ENCODE peak calls at places on chromosome 15, in seven cellular contexts. K, A, P, C, U, M and H are unnamed samples.

GRCh38 chr15:40550381-40551037 is 14.3 kb downstream of the CCDC32 start:
- DNase-seq in K (no peak), A (no peak), P (no peak), C (no peak), U (no peak), M (peak), H (no peak)

GRCh38 chr15:64856429-64857145 is 14.9 kb downstream of the PLEKHO2 start:
- DNase-seq in K (peak), A (no peak), P (no peak), C (peak), U (no peak), M (no peak), H (no peak)

GRCh38 chr15:90043611-90044010 is 42.5 kb downstream of the ZNF710 start:
- DNase-seq in K (no peak), A (no peak), P (no peak), C (no peak), U (no peak), M (no peak), H (no peak)

GRCh38 chr15:93983501-93983900 is 247.9 kb upstream of the MCTP2 start:
- DNase-seq in K (no peak), A (no peak), P (no peak), C (no peak), U (no peak), M (no peak), H (no peak)

GRCh38 chr15:74134387-74135027 is 4.1 kb downstream of the ISLR2 start:
- DNase-seq in K (no peak), A (no peak), P (no peak), C (no peak), U (no peak), M (no peak), H (no peak)

GRCh38 chr15:27260523-27260922 is 289.5 kb downstream of the GABRG3 start:
- DNase-seq in K (no peak), A (no peak), P (no peak), C (no peak), U (no peak), M (no peak), H (no peak)

GRCh38 chr15:80789296-80789695 is 10.1 kb downstream of the CEMIP start:
- DNase-seq in K (no peak), A (no peak), P (no peak), C (no peak), U (no peak), M (no peak), H (no peak)

GRCh38 chr15:63507878-63508818 is 3.8 kb downstream of the USP3 start:
- DNase-seq in K (no peak), A (no peak), P (no peak), C (no peak), U (no peak), M (no peak), H (no peak)

GRCh38 chr15:39399600-39399999 is 181.3 kb upstream of the THBS1 start:
- DNase-seq in K (no peak), A (no peak), P (no peak), C (no peak), U (no peak), M (no peak), H (no peak)

GRCh38 chr15:39400002-39400401 is 180.9 kb upstream of the THBS1 start:
- DNase-seq in K (no peak), A (no peak), P (no peak), C (no peak), U (no peak), M (no peak), H (no peak)

GRCh38 chr15:39394534-39394933 is 186.3 kb upstream of the THBS1 start:
- DNase-seq in K (no peak), A (no peak), P (no peak), C (no peak), U (no peak), M (no peak), H (no peak)

GRCh38 chr15:39397883-39398282 is 183.0 kb upstream of the THBS1 start:
- DNase-seq in K (no peak), A (no peak), P (peak), C (no peak), U (no peak), M (no peak), H (no peak)

DNA sequence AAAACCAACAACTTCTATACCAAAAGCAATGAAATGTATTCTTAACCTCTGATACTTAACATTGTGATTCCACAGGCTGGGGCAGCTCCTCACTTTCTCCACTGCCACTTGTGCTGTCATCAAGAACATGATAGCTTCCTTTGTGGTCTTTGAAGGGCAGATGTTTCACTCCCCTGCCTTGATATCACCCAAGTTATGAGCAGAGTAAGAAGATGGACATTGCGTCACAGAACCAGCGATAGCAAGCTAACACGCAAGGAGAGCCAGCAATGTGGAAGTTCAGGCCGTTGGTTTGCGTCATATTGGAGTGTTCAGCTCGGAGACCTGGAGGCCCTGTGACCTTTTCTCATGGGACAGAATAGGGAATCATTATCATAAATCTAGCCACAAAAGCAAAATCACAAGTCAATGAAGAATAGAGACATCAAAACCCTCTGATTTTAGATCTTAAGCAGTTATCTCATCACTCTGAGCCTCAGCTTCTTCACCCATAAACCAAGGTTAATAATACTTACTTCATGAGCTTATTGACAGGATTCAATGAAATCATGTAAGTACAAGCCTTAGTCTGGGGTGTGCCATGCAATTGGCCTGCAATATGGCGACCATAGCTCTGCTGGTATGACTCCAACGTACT is 183.8 kb upstream of the THBS1 start:
- DNase-seq in K (no peak), A (no peak), P (peak), C (no peak), U (no peak), M (no peak), H (no peak)
- TF ChIP-seq JUND in K (no peak), A (no peak), P (no peak), C (no peak), U (no peak), M (no peak), H (no peak)

GRCh38 chr15:51218249-51218648 is 120.1 kb downstream of the CYP19A1 start:
- DNase-seq in K (no peak), A (no peak), P (no peak), C (no peak), U (no peak), M (no peak), H (no peak)

GRCh38 chr15:51224428-51224827 is 114.0 kb downstream of the CYP19A1 start:
- DNase-seq in K (no peak), A (no peak), P (no peak), C (no peak), U (no peak), M (no peak), H (no peak)

GRCh38 chr15:51226813-51227212 is 111.6 kb downstream of the CYP19A1 start:
- DNase-seq in K (no peak), A (no peak), P (no peak), C (no peak), U (no peak), M (no peak), H (no peak)

GRCh38 chr15:51227967-51228783 is 110.2 kb downstream of the CYP19A1 start:
- DNase-seq in K (no peak), A (peak), P (peak), C (peak), U (peak), M (peak), H (no peak)

GRCh38 chr15:51223771-51224229 is 114.6 kb downstream of the CYP19A1 start:
- DNase-seq in K (no peak), A (peak), P (peak), C (no peak), U (no peak), M (no peak), H (peak)
- TF ChIP-seq JUND in K (no peak), A (peak), P (peak), C (no peak), U (no peak), M (no peak), H (no peak)

GRCh38 chr15:25176991-25177954 is 222.5 kb downstream of the SNRPN start:
- DNase-seq in K (peak), A (no peak), P (no peak), C (no peak), U (no peak), M (no peak), H (no peak)
- TF ChIP-seq JUND in K (no peak), A (no peak), P (no peak), C (no peak), U (no peak), M (no peak), H (no peak)

GRCh38 chr15:78795043-78795442 is 16.2 kb downstream of the ADAMTS7 start:
- DNase-seq in K (no peak), A (no peak), P (no peak), C (no peak), U (no peak), M (no peak), H (no peak)

GRCh38 chr15:78788261-78788660 is 23.0 kb downstream of the ADAMTS7 start:
- DNase-seq in K (no peak), A (no peak), P (no peak), C (no peak), U (no peak), M (no peak), H (no peak)

GRCh38 chr15:78789615-78790014 is 21.6 kb downstream of the ADAMTS7 start:
- DNase-seq in K (no peak), A (no peak), P (no peak), C (no peak), U (no peak), M (no peak), H (no peak)

GRCh38 chr15:78791357-78791756 is 19.9 kb downstream of the ADAMTS7 start:
- DNase-seq in K (no peak), A (no peak), P (no peak), C (no peak), U (no peak), M (no peak), H (no peak)

GRCh38 chr15:78790027-78790426 is 21.2 kb downstream of the ADAMTS7 start:
- DNase-seq in K (no peak), A (no peak), P (no peak), C (no peak), U (no peak), M (no peak), H (no peak)
- TF ChIP-seq JUND in K (no peak), A (no peak), P (no peak), C (no peak), U (no peak), M (no peak), H (no peak)

GRCh38 chr15:79161837-79162508 is 71.4 kb upstream of the RASGRF1 start:
- DNase-seq in K (no peak), A (no peak), P (no peak), C (no peak), U (no peak), M (no peak), H (no peak)

GRCh38 chr15:79157631-79158592 is 67.3 kb upstream of the RASGRF1 start:
- DNase-seq in K (no peak), A (no peak), P (no peak), C (no peak), U (no peak), M (no peak), H (no peak)

GRCh38 chr15:79156704-79157375 is 66.3 kb upstream of the RASGRF1 start:
- DNase-seq in K (no peak), A (no peak), P (no peak), C (no peak), U (no peak), M (no peak), H (no peak)

GRCh38 chr15:79163395-79163794 is 72.8 kb upstream of the RASGRF1 start:
- DNase-seq in K (no peak), A (no peak), P (no peak), C (no peak), U (no peak), M (no peak), H (no peak)

DNA sequence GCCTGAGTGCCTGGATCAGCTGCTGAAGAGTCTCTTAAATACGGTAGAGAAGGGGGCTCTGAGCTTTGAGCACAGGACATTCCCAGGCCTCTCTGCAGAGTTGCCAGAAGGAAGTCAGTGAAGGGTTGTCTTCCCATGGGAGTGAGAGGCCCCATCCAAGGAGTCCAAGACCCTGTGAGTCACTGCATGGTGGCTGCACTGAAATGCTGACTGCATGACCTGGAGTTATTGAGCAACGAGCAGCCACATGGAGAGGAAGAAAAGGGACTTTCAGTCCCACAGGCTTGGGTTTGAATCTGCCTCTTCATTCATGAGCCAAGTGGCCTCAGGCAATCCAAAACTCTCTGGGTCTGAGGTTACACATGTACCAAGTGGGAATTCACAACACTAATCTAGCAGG is 69.6 kb upstream of the RASGRF1 start:
- DNase-seq in K (no peak), A (no peak), P (no peak), C (no peak), U (no peak), M (no peak), H (no peak)
- TF ChIP-seq JUND in K (no peak), A (no peak), P (no peak), C (no peak), U (no peak), M (no peak), H (no peak)

GRCh38 chr15:68056097-68056865 is 2.2 kb downstream of the PIAS1 start:
- DNase-seq in K (no peak), A (no peak), P (no peak), C (no peak), U (no peak), M (no peak), H (no peak)

GRCh38 chr15:68054658-68055223 is 626 bp downstream of the PIAS1 start:
- DNase-seq in K (peak), A (no peak), P (peak), C (peak), U (peak), M (no peak), H (peak)

GRCh38 chr15:68053701-68053996 is 466 bp upstream of the PIAS1 start:
- DNase-seq in K (no peak), A (no peak), P (no peak), C (no peak), U (no peak), M (no peak), H (no peak)

GRCh38 chr15:68053997-68054657 is at the start of gene PIAS1:
- DNase-seq in K (peak), A (peak), P (peak), C (peak), U (peak), M (peak), H (peak)

DNA sequence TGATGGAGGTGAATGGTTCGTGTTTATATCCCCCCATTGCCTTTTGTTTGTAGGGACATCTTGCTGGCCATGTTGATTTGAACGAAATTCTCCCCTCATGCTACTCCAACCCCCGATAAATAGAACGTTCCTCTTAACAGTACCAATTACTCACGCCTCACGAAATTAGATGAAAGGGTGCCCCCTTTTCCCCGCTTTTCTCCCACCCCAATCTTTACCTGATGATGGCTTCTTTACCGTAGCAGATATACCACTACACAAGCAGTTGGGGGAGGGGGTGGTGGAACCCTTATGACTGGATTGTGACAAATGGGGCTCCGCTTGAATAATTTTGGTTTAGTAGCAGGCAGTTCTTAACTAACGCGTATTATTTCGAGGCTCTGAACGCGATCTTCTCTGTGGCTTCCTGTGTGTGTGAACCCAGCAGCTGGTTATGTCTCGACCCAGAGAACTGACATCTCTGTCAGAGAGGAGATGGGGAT is 1.1 kb downstream of the PIAS1 start:
- DNase-seq in K (peak), A (no peak), P (peak), C (no peak), U (no peak), M (peak), H (peak)
- TF ChIP-seq JUND in K (no peak), A (no peak), P (no peak), C (no peak), U (no peak), M (no peak), H (no peak)